ENCODE peak calls at places on chromosomes 11 and 22, in six cellular contexts. Q, Y, X, R, D and O are unnamed samples. For H3K27me3, the result is how much of the 10 kb centered on the place peaks cover.

GRCh38 chr11:103587951-103588788 is 448.3 kb upstream of the DDI1 start:
- DNase-seq in Q (no peak), Y (peak), X (no peak), R (no peak), D (no peak), O (no peak)

GRCh38 chr11:33936745-33937612 is 45.1 kb upstream of the LMO2 start:
- DNase-seq in Q (no peak), Y (peak), X (no peak), R (peak), D (peak), O (no peak)

GRCh38 chr11:1181858-1182535 is 24.2 kb downstream of the MUC5AC start:
- DNase-seq in Q (no peak), Y (no peak), X (no peak), R (no peak), D (no peak), O (no peak)

GRCh38 chr22:49996532-49997220 is 15.9 kb downstream of the IL17REL start:
- DNase-seq in Q (no peak), Y (no peak), X (no peak), R (no peak), D (no peak), O (no peak)

GRCh38 chr22:28009272-28009827 is 90.3 kb upstream of the PITPNB start:
- DNase-seq in Q (peak), Y (peak), X (peak), R (peak), D (peak), O (peak)

GRCh38 chr11:23112390-23112789 is 252.1 kb upstream of the CCDC179 start:
- DNase-seq in Q (no peak), Y (peak), X (no peak), R (no peak), D (no peak), O (no peak)

GRCh38 chr22:39545310-39546063 is 12.9 kb upstream of the RPS19BP1 start:
- DNase-seq in Q (no peak), Y (peak), X (peak), R (no peak), D (peak), O (peak)

GRCh38 chr11:122786896-122787295 is 51.4 kb upstream of the CRTAM start:
- DNase-seq in Q (no peak), Y (no peak), X (no peak), R (no peak), D (no peak), O (no peak)

GRCh38 chr22:39419096-39419495 is 19.5 kb downstream of the TAB1 start:
- DNase-seq in Q (no peak), Y (no peak), X (no peak), R (no peak), D (no peak), O (no peak)

GRCh38 chr11:69115586-69116560 is 39.9 kb upstream of the SMIM38 start:
- DNase-seq in Q (no peak), Y (no peak), X (no peak), R (no peak), D (no peak), O (no peak)

GRCh38 chr11:91005458-91005857 is 782.6 kb upstream of the CHORDC1 start:
- DNase-seq in Q (no peak), Y (no peak), X (no peak), R (no peak), D (no peak), O (no peak)

GRCh38 chr11:250740-251299 is 14.0 kb downstream of the PSMD13 start:
- DNase-seq in Q (peak), Y (peak), X (peak), R (peak), D (peak), O (peak)

GRCh38 chr11:1126491-1126926 is 31.2 kb upstream of the MUC5AC start:
- DNase-seq in Q (no peak), Y (no peak), X (peak), R (no peak), D (no peak), O (no peak)

GRCh38 chr11:94730153-94730552 is 38.0 kb upstream of the AMOTL1 start:
- DNase-seq in Q (no peak), Y (no peak), X (no peak), R (no peak), D (no peak), O (no peak)

GRCh38 chr11:116840224-116840745 is 2.9 kb upstream of the APOA1 start:
- DNase-seq in Q (no peak), Y (peak), X (peak), R (peak), D (no peak), O (no peak)

GRCh38 chr11:7098235-7098832 is 9.5 kb downstream of the RBMXL2 start:
- DNase-seq in Q (no peak), Y (peak), X (no peak), R (peak), D (peak), O (peak)

GRCh38 chr11:2451916-2452694 is 7.3 kb downstream of the KCNQ1 start:
- DNase-seq in Q (no peak), Y (no peak), X (no peak), R (no peak), D (no peak), O (no peak)

GRCh38 chr11:117443269-117444186 is 115.9 kb downstream of the CEP164 start:
- DNase-seq in Q (peak), Y (peak), X (peak), R (peak), D (peak), O (peak)

GRCh38 chr22:30235687-30236170 is 10.8 kb downstream of the LIF start:
- DNase-seq in Q (no peak), Y (peak), X (no peak), R (peak), D (peak), O (no peak)

GRCh38 chr22:19361501-19362103 is 69.9 kb downstream of the HIRA start:
- DNase-seq in Q (no peak), Y (no peak), X (no peak), R (no peak), D (no peak), O (no peak)

GRCh38 chr11:114233755-114234154 is 62.4 kb upstream of the NNMT start:
- DNase-seq in Q (no peak), Y (no peak), X (no peak), R (peak), D (peak), O (no peak)

GRCh38 chr11:94544582-94544831 is 786 bp downstream of the FUT4 start:
- DNase-seq in Q (no peak), Y (peak), X (no peak), R (no peak), D (no peak), O (no peak)

GRCh38 chr11:68051191-68052136 is 12.6 kb downstream of the TCIRG1 start:
- DNase-seq in Q (no peak), Y (peak), X (peak), R (no peak), D (no peak), O (no peak)

GRCh38 chr11:15793032-15793996 is 563.0 kb downstream of the SOX6 start:
- DNase-seq in Q (no peak), Y (no peak), X (no peak), R (peak), D (peak), O (no peak)

DNA sequence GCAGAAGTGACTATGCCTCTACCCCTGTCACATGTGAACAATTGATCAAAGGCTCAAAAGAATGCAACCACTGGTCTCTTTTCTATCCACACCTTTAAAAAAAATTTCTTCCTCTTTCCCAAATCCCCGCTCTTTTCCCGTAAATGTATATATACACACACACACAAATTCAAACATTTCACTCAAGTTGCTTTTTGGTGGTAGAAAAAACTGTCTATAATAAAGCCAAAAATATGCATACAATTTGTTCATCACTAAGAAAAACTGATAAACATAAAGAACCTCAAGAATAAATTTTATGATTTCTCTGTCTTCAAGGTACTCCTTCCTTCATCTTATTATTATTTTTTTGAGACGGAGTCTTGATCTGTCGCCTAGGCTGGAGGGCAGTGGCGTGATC is 5.6 kb downstream of the SMC1B start:
- DNase-seq in Q (no peak), Y (no peak), X (no peak), R (no peak), D (no peak), O (no peak)
- H2BK15ac ChIP-seq in Q (no peak), Y (no peak), X (no peak), R (no peak), D (no peak), O (no peak)

DNA sequence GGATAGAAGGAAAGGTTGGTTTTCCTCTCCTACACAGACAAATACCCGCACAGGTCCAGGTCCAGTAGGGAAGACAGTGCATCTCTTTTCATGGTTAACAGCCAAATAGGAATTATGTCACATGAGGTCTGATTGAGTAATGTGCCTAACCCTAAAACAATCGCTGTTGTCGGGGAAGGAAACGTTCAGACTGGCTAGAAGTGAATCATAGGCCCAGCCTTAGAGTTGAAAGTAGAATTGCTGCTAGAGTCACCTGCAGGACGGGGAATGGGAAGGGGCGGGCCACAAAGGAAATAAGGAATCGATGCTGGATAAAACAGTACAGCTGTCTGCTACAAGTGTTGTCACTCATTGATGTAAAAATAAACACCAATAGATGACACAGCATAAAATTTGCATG is 12.4 kb upstream of the HTATIP2 start:
- DNase-seq in Q (no peak), Y (no peak), X (no peak), R (no peak), D (no peak), O (no peak)
- H3K27me3 ChIP-seq in Q (under half), Y (under half), X (under half), R (under half), D (under half), O (under half)

GRCh38 chr22:21991309-21991596 is 8.7 kb upstream of the TOP3B start:
- DNase-seq in Q (no peak), Y (no peak), X (no peak), R (no peak), D (no peak), O (no peak)
- H2BK15ac ChIP-seq in Q (no peak), Y (no peak), X (no peak), R (no peak), D (no peak), O (peak)

DNA sequence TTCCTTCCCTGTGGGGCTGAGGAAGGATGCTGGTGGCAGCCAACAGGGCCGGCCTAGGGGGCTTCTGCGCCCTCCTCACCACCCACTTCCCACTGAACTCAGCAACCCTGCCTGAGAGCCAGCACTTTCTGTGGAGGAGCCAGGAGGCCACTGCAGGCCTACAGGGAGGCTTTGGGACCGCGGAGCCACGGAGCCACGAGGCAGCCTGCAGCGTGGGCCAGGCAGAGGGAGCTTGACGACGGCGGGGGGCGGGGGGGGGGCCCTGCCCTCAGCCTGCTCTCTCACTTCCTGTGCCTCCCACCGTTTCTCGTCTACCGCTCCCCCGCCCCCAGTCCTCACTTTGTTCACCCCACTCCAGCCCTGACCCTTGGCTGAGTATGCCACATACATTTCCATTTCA is 73.7 kb upstream of the LMO1 start:
- DNase-seq in Q (no peak), Y (no peak), X (no peak), R (no peak), D (no peak), O (no peak)
- H3K27me3 ChIP-seq in Q (under half), Y (under half), X (under half), R (under half), D (under half), O (under half)

GRCh38 chr11:12126352-12127019 is 16.1 kb downstream of the MICAL2 start:
- DNase-seq in Q (no peak), Y (no peak), X (no peak), R (peak), D (peak), O (no peak)

GRCh38 chr11:12130180-12130980 is 20.0 kb downstream of the MICAL2 start:
- DNase-seq in Q (no peak), Y (no peak), X (no peak), R (no peak), D (no peak), O (no peak)

GRCh38 chr11:12127206-12127898 is 17.0 kb downstream of the MICAL2 start:
- DNase-seq in Q (no peak), Y (no peak), X (no peak), R (no peak), D (no peak), O (no peak)

GRCh38 chr11:12128191-12128841 is 17.9 kb downstream of the MICAL2 start:
- DNase-seq in Q (no peak), Y (no peak), X (no peak), R (no peak), D (no peak), O (no peak)

GRCh38 chr11:12129227-12129626 is 18.8 kb downstream of the MICAL2 start:
- DNase-seq in Q (no peak), Y (no peak), X (no peak), R (no peak), D (no peak), O (no peak)
- H2BK15ac ChIP-seq in Q (no peak), Y (no peak), X (no peak), R (no peak), D (no peak), O (no peak)

GRCh38 chr11:119095066-119095880 is 6.4 kb downstream of the DPAGT1 start:
- DNase-seq in Q (peak), Y (peak), X (peak), R (peak), D (peak), O (peak)
- H3K27me3 ChIP-seq in Q (under half), Y (under half), X (under half), R (under half), D (under half), O (under half)

GRCh38 chr11:73172992-73173656 is 31.0 kb upstream of the FCHSD2 start:
- DNase-seq in Q (no peak), Y (peak), X (no peak), R (no peak), D (no peak), O (no peak)
- H2BK15ac ChIP-seq in Q (no peak), Y (no peak), X (no peak), R (no peak), D (no peak), O (no peak)

GRCh38 chr11:43545610-43546009 is 134.9 kb upstream of the HSD17B12 start:
- DNase-seq in Q (no peak), Y (no peak), X (no peak), R (no peak), D (no peak), O (no peak)
- H3K27me3 ChIP-seq in Q (under half), Y (under half), X (under half), R (under half), D (half or more), O (under half)

GRCh38 chr11:11465280-11465679 is 112.2 kb upstream of the CSNK2A3 start:
- DNase-seq in Q (no peak), Y (no peak), X (no peak), R (no peak), D (no peak), O (no peak)

GRCh38 chr11:11472096-11472495 is 119.0 kb upstream of the CSNK2A3 start:
- DNase-seq in Q (no peak), Y (no peak), X (no peak), R (no peak), D (no peak), O (no peak)

GRCh38 chr11:11471196-11471595 is 118.1 kb upstream of the CSNK2A3 start:
- DNase-seq in Q (no peak), Y (no peak), X (no peak), R (no peak), D (no peak), O (no peak)

GRCh38 chr11:11467278-11467677 is 114.2 kb upstream of the CSNK2A3 start:
- DNase-seq in Q (no peak), Y (no peak), X (no peak), R (no peak), D (no peak), O (no peak)

DNA sequence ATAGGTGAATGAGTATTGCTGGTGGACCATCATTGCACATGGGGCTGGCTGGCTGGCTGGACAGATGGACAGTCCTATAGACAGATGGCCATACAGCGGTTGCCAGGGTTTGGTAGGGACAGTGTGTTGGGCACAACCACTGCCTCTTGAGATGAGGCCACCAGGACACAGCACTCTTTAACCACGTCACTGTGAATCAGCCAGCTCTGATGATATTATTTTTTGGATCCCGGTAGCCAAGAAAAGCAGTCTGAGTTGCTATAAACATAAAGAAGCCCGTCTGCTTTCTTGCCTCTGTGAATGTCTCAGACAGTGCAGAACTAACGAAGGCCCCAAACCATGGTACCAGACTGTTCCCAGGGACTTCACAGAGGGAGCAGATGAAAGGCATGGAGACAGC is 115.9 kb upstream of the CSNK2A3 start:
- DNase-seq in Q (no peak), Y (no peak), X (no peak), R (peak), D (peak), O (no peak)
- H2BK15ac ChIP-seq in Q (no peak), Y (no peak), X (no peak), R (no peak), D (no peak), O (no peak)

DNA sequence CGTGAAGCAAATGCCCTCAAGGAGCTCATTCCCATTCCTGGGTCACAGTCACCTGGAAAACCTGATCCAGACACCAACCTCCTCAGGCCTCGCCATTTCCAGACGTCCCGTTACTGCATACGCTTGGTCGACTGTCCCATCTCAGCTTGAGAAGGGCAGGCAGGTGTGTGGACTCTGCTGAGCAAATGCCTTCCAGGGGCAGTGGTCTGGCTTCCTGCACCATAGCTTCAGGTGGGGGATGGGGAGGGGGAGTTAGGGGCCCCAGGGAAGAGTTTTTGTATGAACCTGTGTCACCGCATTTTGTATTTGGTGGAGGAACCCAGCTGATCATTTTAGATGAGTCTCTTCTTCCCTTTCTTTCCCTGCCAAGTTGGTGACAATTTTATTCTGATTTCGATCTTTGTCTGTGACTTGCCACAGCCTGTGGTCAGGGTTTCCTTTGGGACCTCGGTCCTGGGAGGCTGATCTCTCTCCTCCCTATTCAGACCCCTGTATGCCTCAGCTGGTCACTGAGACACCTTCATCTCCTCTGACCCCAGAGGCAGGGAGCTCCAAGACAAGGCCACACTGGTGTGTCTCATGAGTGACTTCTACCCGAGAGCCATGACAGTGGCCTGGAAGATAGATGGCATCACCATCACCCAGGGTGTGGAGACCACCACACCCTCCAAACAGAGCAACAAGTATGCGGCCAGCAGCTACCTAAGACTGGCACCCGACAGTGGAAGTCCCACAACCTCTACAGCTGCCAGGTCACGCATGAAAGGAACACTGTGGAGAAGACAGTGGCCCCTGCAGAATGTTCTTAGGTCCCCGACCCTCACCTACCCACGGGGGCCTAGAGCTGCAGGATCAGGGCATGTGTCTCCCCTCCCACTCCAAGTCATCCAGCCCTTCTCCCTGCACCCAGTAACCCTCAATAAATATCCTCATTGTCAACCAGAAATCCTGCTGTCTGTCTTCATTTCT is 22.9 kb downstream of the IGLL5 start:
- DNase-seq in Q (no peak), Y (no peak), X (no peak), R (no peak), D (no peak), O (no peak)
- H3K27me3 ChIP-seq in Q (under half), Y (under half), X (under half), R (under half), D (half or more), O (under half)